ENCODE peak calls at places on chromosome 17, in six cellular contexts. Q is HuH-7.5, K is NCI-H1092, B is body of pancreas, F is LoVo, Y is OCI-LY7. V is an unnamed sample.

GRCh38 chr17:30920683-30921543 is 832 bp upstream of the ADAP2 start:
- DNase-seq in Q (no peak), B (no peak), Y (no peak), K (no peak), F (no peak), V (no peak)

GRCh38 chr17:44095647-44096496 is 25.3 kb downstream of the G6PC3 start:
- DNase-seq in K (peak; percentile 60), Q (peak; percentile 57), Y (no peak), F (no peak), B (peak; percentile 52), V (peak; percentile 79)

GRCh38 chr17:61833536-61834203 is 29.7 kb downstream of the BRIP1 start:
- DNase-seq in F (peak; percentile 74), K (no peak), Y (no peak), B (no peak), Q (peak; percentile 72), V (no peak)

GRCh38 chr17:38465420-38466345 is 37.4 kb downstream of the ARHGAP23 start:
- DNase-seq in B (peak; percentile 40), F (peak; percentile 63), Y (no peak), Q (no peak), K (no peak), V (no peak)

GRCh38 chr17:43545383-43545632 is 832 bp downstream of the ETV4 start:
- DNase-seq in K (no peak), B (no peak), F (no peak), Y (no peak), Q (no peak), V (no peak)

GRCh38 chr17:42422412-42422957 is 571 bp downstream of the CAVIN1 start:
- DNase-seq in Y (no peak), B (peak; percentile 33), K (no peak), Q (no peak), F (peak; percentile 30), V (no peak)

GRCh38 chr17:16911141-16911937 is 60.6 kb downstream of the TNFRSF13B start:
- DNase-seq in Y (peak; percentile 34), K (no peak), B (no peak), F (no peak), Q (no peak), V (no peak)

GRCh38 chr17:61314368-61315078 is 85.1 kb upstream of the TBX2 start:
- DNase-seq in F (no peak), K (no peak), Q (no peak), Y (no peak), B (peak; percentile 41), V (no peak)

GRCh38 chr17:50274142-50274944 is at the start of gene TMEM92:
- DNase-seq in K (no peak), B (peak; percentile 50), F (peak; percentile 26), Q (no peak), Y (no peak), V (no peak)

GRCh38 chr17:50206604-50207293 is 5.3 kb upstream of the COL1A1 start:
- DNase-seq in F (no peak), B (no peak), Y (no peak), Q (no peak), K (no peak), V (no peak)

V was measured in NCI-H2081 treated with DMSO at 0.1 percent for 48 hours.